ENCODE peak calls at places on chromosomes 1 and 21, in six cellular contexts. One of them, this sample, is unnamed.

GRCh38 chr1:80893140-80893539 is 907.6 kb upstream of the ADGRL2 start:
- DNase-seq in heart right ventricle: no peak
- DNase-seq in sigmoid colon: no peak
- DNase-seq in A549: no peak
- DNase-seq in dorsolateral prefrontal cortex: no peak
- DNase-seq in AG09309: no peak
- DNase-seq in this sample: peak

GRCh38 chr1:40901886-40902633 is 39.9 kb upstream of the CITED4 start:
- DNase-seq in heart right ventricle: peak
- DNase-seq in A549: peak
- DNase-seq in dorsolateral prefrontal cortex: no peak
- DNase-seq in sigmoid colon: no peak
- DNase-seq in AG09309: peak
- DNase-seq in this sample: peak

GRCh38 chr1:26858160-26858559 is 4.8 kb upstream of the SFN start:
- DNase-seq in AG09309: no peak
- DNase-seq in A549: no peak
- DNase-seq in sigmoid colon: peak
- DNase-seq in dorsolateral prefrontal cortex: no peak
- DNase-seq in heart right ventricle: no peak
- DNase-seq in this sample: no peak

GRCh38 chr1:28815533-28815932 is 3.6 kb downstream of the OPRD1 start:
- DNase-seq in dorsolateral prefrontal cortex: no peak
- DNase-seq in A549: no peak
- DNase-seq in sigmoid colon: no peak
- DNase-seq in AG09309: no peak
- DNase-seq in heart right ventricle: no peak
- DNase-seq in this sample: no peak

GRCh38 chr1:202575906-202576653 is 134.2 kb downstream of the SYT2 start:
- DNase-seq in sigmoid colon: no peak
- DNase-seq in A549: no peak
- DNase-seq in dorsolateral prefrontal cortex: no peak
- DNase-seq in AG09309: no peak
- DNase-seq in heart right ventricle: no peak
- DNase-seq in this sample: peak

GRCh38 chr1:64505944-64506658 is 36.2 kb downstream of the CACHD1 start:
- DNase-seq in heart right ventricle: no peak
- DNase-seq in A549: peak
- DNase-seq in dorsolateral prefrontal cortex: no peak
- DNase-seq in AG09309: no peak
- DNase-seq in sigmoid colon: no peak
- DNase-seq in this sample: no peak

GRCh38 chr1:12230549-12231275 is 882 bp downstream of the VPS13D start:
- DNase-seq in heart right ventricle: peak
- DNase-seq in A549: no peak
- DNase-seq in AG09309: no peak
- DNase-seq in sigmoid colon: peak
- DNase-seq in dorsolateral prefrontal cortex: no peak
- DNase-seq in this sample: no peak

GRCh38 chr1:192826791-192827477 is 18.1 kb downstream of the RGS2 start:
- DNase-seq in dorsolateral prefrontal cortex: no peak
- DNase-seq in A549: peak
- DNase-seq in AG09309: no peak
- DNase-seq in sigmoid colon: no peak
- DNase-seq in heart right ventricle: no peak
- DNase-seq in this sample: no peak

GRCh38 chr1:233182587-233182986 is 112.9 kb downstream of the PCNX2 start:
- DNase-seq in sigmoid colon: no peak
- DNase-seq in heart right ventricle: no peak
- DNase-seq in AG09309: no peak
- DNase-seq in dorsolateral prefrontal cortex: no peak
- DNase-seq in A549: no peak
- DNase-seq in this sample: no peak

GRCh38 chr1:28297826-28298225 is 31.0 kb upstream of the MED18 start:
- DNase-seq in sigmoid colon: no peak
- DNase-seq in dorsolateral prefrontal cortex: no peak
- DNase-seq in AG09309: no peak
- DNase-seq in A549: no peak
- DNase-seq in heart right ventricle: no peak
- DNase-seq in this sample: no peak

GRCh38 chr1:117336087-117336817 is 31.0 kb upstream of the MAN1A2 start:
- DNase-seq in sigmoid colon: no peak
- DNase-seq in AG09309: no peak
- DNase-seq in heart right ventricle: peak
- DNase-seq in A549: no peak
- DNase-seq in dorsolateral prefrontal cortex: no peak
- DNase-seq in this sample: no peak

GRCh38 chr21:15390049-15390448 is 325.2 kb upstream of the NRIP1 start:
- DNase-seq in AG09309: no peak
- DNase-seq in heart right ventricle: no peak
- DNase-seq in dorsolateral prefrontal cortex: no peak
- DNase-seq in A549: no peak
- DNase-seq in sigmoid colon: no peak
- DNase-seq in this sample: no peak

GRCh38 chr1:204327359-204327758 is 32.4 kb downstream of the PLEKHA6 start:
- DNase-seq in A549: no peak
- DNase-seq in dorsolateral prefrontal cortex: no peak
- DNase-seq in heart right ventricle: no peak
- DNase-seq in sigmoid colon: no peak
- DNase-seq in AG09309: no peak
- DNase-seq in this sample: no peak

GRCh38 chr1:19232526-19232851 is 18.8 kb downstream of the EMC1 start:
- DNase-seq in AG09309: no peak
- DNase-seq in dorsolateral prefrontal cortex: no peak
- DNase-seq in sigmoid colon: peak
- DNase-seq in A549: no peak
- DNase-seq in heart right ventricle: peak
- DNase-seq in this sample: peak

GRCh38 chr1:108708726-108709660 is 3.7 kb upstream of the FNDC7 start:
- DNase-seq in sigmoid colon: no peak
- DNase-seq in AG09309: no peak
- DNase-seq in A549: peak
- DNase-seq in heart right ventricle: no peak
- DNase-seq in dorsolateral prefrontal cortex: no peak
- DNase-seq in this sample: peak

GRCh38 chr1:244326757-244327156 is 125.0 kb downstream of the ADSS2 start:
- DNase-seq in heart right ventricle: no peak
- DNase-seq in dorsolateral prefrontal cortex: no peak
- DNase-seq in sigmoid colon: no peak
- DNase-seq in AG09309: no peak
- DNase-seq in A549: no peak
- DNase-seq in this sample: no peak

GRCh38 chr1:223116950-223117349 is 26.1 kb downstream of the TLR5 start:
- DNase-seq in dorsolateral prefrontal cortex: no peak
- DNase-seq in AG09309: no peak
- DNase-seq in sigmoid colon: no peak
- DNase-seq in A549: no peak
- DNase-seq in heart right ventricle: no peak
- DNase-seq in this sample: no peak

GRCh38 chr1:213666922-213667321 is 320.9 kb upstream of the PROX1 start:
- DNase-seq in heart right ventricle: no peak
- DNase-seq in sigmoid colon: no peak
- DNase-seq in A549: no peak
- DNase-seq in AG09309: no peak
- DNase-seq in dorsolateral prefrontal cortex: no peak
- DNase-seq in this sample: no peak

GRCh38 chr1:203273869-203274602 is 31.3 kb upstream of the BTG2 start:
- DNase-seq in AG09309: no peak
- DNase-seq in heart right ventricle: no peak
- DNase-seq in dorsolateral prefrontal cortex: peak
- DNase-seq in A549: no peak
- DNase-seq in sigmoid colon: peak
- DNase-seq in this sample: no peak

GRCh38 chr21:43854773-43855633 is 10.0 kb upstream of the AGPAT3 start:
- DNase-seq in AG09309: no peak
- DNase-seq in heart right ventricle: no peak
- DNase-seq in dorsolateral prefrontal cortex: no peak
- DNase-seq in A549: no peak
- DNase-seq in sigmoid colon: no peak
- DNase-seq in this sample: no peak

DNA sequence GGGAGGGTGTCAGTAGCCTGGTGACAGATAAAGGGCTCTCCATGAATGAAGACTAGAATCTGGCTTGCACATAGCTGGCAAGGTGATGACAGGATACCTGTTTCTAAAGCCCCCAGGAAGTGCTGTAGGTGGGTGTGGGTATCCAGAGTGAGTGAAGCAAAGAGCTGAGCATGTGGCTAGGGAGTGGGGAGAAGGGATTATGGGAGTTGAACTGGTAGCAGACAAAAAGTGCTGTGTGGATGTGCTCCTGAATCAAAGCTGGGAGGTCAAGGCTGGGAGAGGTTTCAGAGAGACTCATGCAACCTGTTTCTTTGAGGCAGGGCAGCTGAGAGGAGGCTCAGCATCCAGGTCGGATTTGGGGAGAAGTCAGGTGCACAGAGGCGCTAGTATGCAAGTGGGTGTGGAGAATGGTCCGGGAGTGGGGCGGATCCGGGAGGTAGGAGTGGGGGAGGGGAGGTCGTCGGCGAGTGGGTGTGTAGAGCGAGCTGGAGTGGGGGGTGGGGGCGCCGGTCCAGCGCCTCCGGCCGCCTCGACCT is 600 bp downstream of the ASTN1 start:
- DNase-seq in heart right ventricle: no peak
- DNase-seq in AG09309: no peak
- DNase-seq in dorsolateral prefrontal cortex: peak
- DNase-seq in A549: no peak
- DNase-seq in sigmoid colon: no peak
- DNase-seq in this sample: no peak
- H3K4me3 ChIP-seq in heart right ventricle: peak
- H3K4me3 ChIP-seq in AG09309: peak
- H3K4me3 ChIP-seq in dorsolateral prefrontal cortex: peak
- H3K4me3 ChIP-seq in A549: peak
- H3K4me3 ChIP-seq in sigmoid colon: peak
- H3K4me3 ChIP-seq in this sample: no peak

GRCh38 chr21:46633561-46633960 is 1.9 kb upstream of the PRMT2 start:
- DNase-seq in A549: no peak
- DNase-seq in sigmoid colon: no peak
- DNase-seq in AG09309: no peak
- DNase-seq in heart right ventricle: no peak
- DNase-seq in dorsolateral prefrontal cortex: no peak
- DNase-seq in this sample: no peak

GRCh38 chr21:46636181-46636512 is 673 bp downstream of the PRMT2 start:
- DNase-seq in AG09309: no peak
- DNase-seq in heart right ventricle: no peak
- DNase-seq in A549: no peak
- DNase-seq in dorsolateral prefrontal cortex: no peak
- DNase-seq in sigmoid colon: no peak
- DNase-seq in this sample: no peak

GRCh38 chr21:46634427-46634826 is 1.0 kb upstream of the PRMT2 start:
- DNase-seq in sigmoid colon: no peak
- DNase-seq in A549: no peak
- DNase-seq in dorsolateral prefrontal cortex: no peak
- DNase-seq in AG09309: no peak
- DNase-seq in heart right ventricle: no peak
- DNase-seq in this sample: no peak

GRCh38 chr21:46635324-46636180 is at the start of gene PRMT2:
- DNase-seq in dorsolateral prefrontal cortex: peak
- DNase-seq in sigmoid colon: peak
- DNase-seq in A549: peak
- DNase-seq in AG09309: peak
- DNase-seq in heart right ventricle: peak
- DNase-seq in this sample: peak

DNA sequence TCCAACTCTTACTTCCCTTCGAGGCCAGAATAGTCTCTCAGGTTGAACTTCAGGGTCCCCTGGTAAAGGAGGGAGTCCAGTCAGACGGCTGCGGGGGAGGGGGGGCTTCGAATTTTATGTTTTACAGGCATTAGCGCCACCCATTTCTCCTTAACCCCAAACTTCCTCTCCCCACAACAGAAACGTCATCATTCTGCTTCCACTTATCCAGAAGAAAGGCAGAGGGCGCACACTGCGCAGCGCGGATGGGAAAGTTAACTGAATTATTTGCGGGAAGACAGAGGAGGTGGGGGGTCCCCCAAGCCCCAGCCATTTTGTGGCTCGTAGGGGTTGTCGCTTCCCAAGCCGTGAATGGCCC is 529 bp upstream of the PRMT2 start:
- DNase-seq in sigmoid colon: peak
- DNase-seq in A549: peak
- DNase-seq in heart right ventricle: peak
- DNase-seq in dorsolateral prefrontal cortex: peak
- DNase-seq in AG09309: peak
- DNase-seq in this sample: peak
- TF ChIP-seq CTCF in sigmoid colon: no peak
- TF ChIP-seq CTCF in A549: no peak
- TF ChIP-seq CTCF in heart right ventricle: peak
- TF ChIP-seq CTCF in dorsolateral prefrontal cortex: peak
- TF ChIP-seq CTCF in AG09309: peak
- TF ChIP-seq CTCF in this sample: peak

GRCh38 chr1:234292006-234292405 is 81.2 kb upstream of the COA6 start:
- DNase-seq in sigmoid colon: no peak
- DNase-seq in heart right ventricle: no peak
- DNase-seq in AG09309: no peak
- DNase-seq in A549: no peak
- DNase-seq in dorsolateral prefrontal cortex: no peak
- DNase-seq in this sample: no peak
- H3K4me3 ChIP-seq in sigmoid colon: no peak
- H3K4me3 ChIP-seq in heart right ventricle: no peak
- H3K4me3 ChIP-seq in AG09309: no peak
- H3K4me3 ChIP-seq in A549: no peak
- H3K4me3 ChIP-seq in dorsolateral prefrontal cortex: no peak
- H3K4me3 ChIP-seq in this sample: no peak

DNA sequence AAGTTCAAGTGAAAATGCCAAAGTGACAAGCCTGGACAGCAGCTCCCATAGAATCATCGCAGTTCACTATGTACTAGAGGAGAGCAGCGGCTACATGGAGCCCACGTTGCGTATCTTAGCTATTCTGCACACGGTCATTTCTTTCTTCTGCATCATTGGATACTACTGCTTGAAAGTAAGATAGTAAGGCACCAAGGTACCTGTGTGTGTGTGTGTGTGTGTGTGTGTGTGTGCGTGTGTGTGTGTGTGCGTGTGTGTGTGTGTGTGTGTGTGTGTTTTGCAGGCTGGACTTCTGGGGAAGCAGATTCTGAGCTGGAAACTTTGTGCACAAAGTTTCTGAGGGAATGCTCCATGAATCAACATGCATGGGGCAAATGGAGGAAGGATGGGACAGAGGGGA is 98.6 kb downstream of the ZP4 start:
- DNase-seq in heart right ventricle: no peak
- DNase-seq in dorsolateral prefrontal cortex: no peak
- DNase-seq in AG09309: no peak
- DNase-seq in A549: no peak
- DNase-seq in sigmoid colon: no peak
- DNase-seq in this sample: no peak
- TF ChIP-seq CTCF in heart right ventricle: no peak
- TF ChIP-seq CTCF in dorsolateral prefrontal cortex: no peak
- TF ChIP-seq CTCF in AG09309: no peak
- TF ChIP-seq CTCF in A549: no peak
- TF ChIP-seq CTCF in sigmoid colon: no peak
- TF ChIP-seq CTCF in this sample: no peak

This sample was measured in choroid plexus epithelial cell.